ENCODE peak calls at places on chromosomes 16 and 17, in ten cellular contexts. L is Panc1, S is mammary epithelial cell, T is heart left ventricle, V is fibroblast of lung, Y is lower lobe of right lung, A is cardiac muscle cell, R is adrenal gland, D is LNCaP clone FGC, X is HCT116. C is an unnamed sample.

GRCh38 chr17:81120149-81120484 is 45.2 kb upstream of the PVALEF start:
- DNase-seq in Y (no peak), R (peak), S (no peak), V (no peak), T (no peak), L (no peak), A (no peak), D (peak), X (no peak), C (no peak)

GRCh38 chr17:31015639-31016038 is 44.8 kb downstream of the RNF135 start:
- DNase-seq in L (no peak), R (no peak), T (no peak), X (no peak), Y (no peak), V (no peak), D (no peak), A (no peak), S (no peak), C (no peak)

GRCh38 chr16:85480727-85481101 is 132.4 kb upstream of the GSE1 start:
- DNase-seq in A (no peak), Y (no peak), V (no peak), T (no peak), R (no peak), S (no peak), D (no peak), X (no peak), L (no peak), C (no peak)

GRCh38 chr16:73196670-73197069 is 148.7 kb upstream of the ZFHX3 start:
- DNase-seq in A (peak), D (peak), S (peak), R (peak), T (peak), L (peak), Y (peak), X (peak), V (peak), C (no peak)

GRCh38 chr16:67447508-67448076 is 16.7 kb downstream of the HSD11B2 start:
- DNase-seq in D (no peak), A (no peak), L (no peak), Y (no peak), X (peak), R (peak), S (no peak), T (peak), V (no peak), C (peak)

GRCh38 chr17:9729735-9730420 is 61.5 kb downstream of the DHRS7C start:
- DNase-seq in L (no peak), V (peak), S (peak), D (no peak), Y (no peak), X (no peak), A (no peak), R (no peak), T (no peak), C (no peak)

GRCh38 chr16:67922221-67922620 is 9.4 kb downstream of the CTRL start:
- DNase-seq in V (no peak), D (no peak), X (no peak), R (no peak), T (no peak), A (no peak), Y (no peak), L (no peak), S (no peak), C (no peak)

GRCh38 chr17:36723459-36723858 is 122.1 kb downstream of the MRM1 start:
- DNase-seq in L (no peak), S (no peak), V (no peak), R (no peak), X (no peak), Y (no peak), T (no peak), D (no peak), A (no peak), C (no peak)

GRCh38 chr16:48003226-48003907 is 152.4 kb downstream of the ABCC12 start:
- DNase-seq in A (no peak), V (no peak), L (no peak), Y (no peak), T (no peak), X (no peak), R (no peak), D (no peak), S (peak), C (no peak)

GRCh38 chr17:35568561-35568960 is 7.9 kb upstream of the SLFN14 start:
- DNase-seq in L (no peak), R (peak), T (no peak), X (no peak), S (peak), V (peak), Y (no peak), D (no peak), A (no peak), C (no peak)

GRCh38 chr17:321386-321941 is 31.1 kb downstream of the RPH3AL start:
- DNase-seq in R (no peak), X (no peak), D (no peak), A (peak), V (no peak), S (no peak), Y (no peak), L (no peak), T (no peak), C (no peak)

GRCh38 chr16:29117631-29118030 is 132.8 kb downstream of the LAT start:
- DNase-seq in R (no peak), D (no peak), Y (no peak), L (no peak), V (no peak), T (no peak), A (no peak), X (no peak), S (no peak), C (no peak)

GRCh38 chr17:260031-260791 is 78.8 kb upstream of the DOC2B start:
- DNase-seq in D (no peak), S (no peak), R (peak), X (no peak), T (no peak), Y (peak), L (no peak), A (no peak), V (no peak), C (no peak)

GRCh38 chr17:1552911-1553310 is 9.7 kb downstream of the PITPNA start:
- DNase-seq in L (no peak), X (no peak), D (no peak), A (no peak), Y (peak), T (no peak), S (no peak), V (no peak), R (no peak), C (no peak)

GRCh38 chr16:49010396-49010795 is 271.2 kb downstream of the CBLN1 start:
- DNase-seq in D (no peak), L (no peak), A (no peak), V (peak), T (no peak), R (no peak), Y (no peak), S (no peak), X (no peak), C (no peak)

GRCh38 chr17:68277807-68278206 is 13.1 kb downstream of the SLC16A6 start:
- DNase-seq in S (no peak), D (no peak), V (no peak), A (no peak), L (no peak), R (no peak), Y (no peak), X (no peak), T (no peak), C (no peak)

GRCh38 chr16:48118841-48119240 is 37.0 kb downstream of the ABCC12 start:
- DNase-seq in Y (no peak), R (no peak), A (no peak), S (no peak), X (no peak), V (no peak), D (no peak), T (no peak), L (no peak), C (no peak)

GRCh38 chr17:43316522-43317142 is 82.2 kb upstream of the ARL4D start:
- DNase-seq in Y (no peak), L (no peak), T (no peak), A (peak), X (no peak), R (no peak), D (no peak), V (no peak), S (peak), C (no peak)

DNA sequence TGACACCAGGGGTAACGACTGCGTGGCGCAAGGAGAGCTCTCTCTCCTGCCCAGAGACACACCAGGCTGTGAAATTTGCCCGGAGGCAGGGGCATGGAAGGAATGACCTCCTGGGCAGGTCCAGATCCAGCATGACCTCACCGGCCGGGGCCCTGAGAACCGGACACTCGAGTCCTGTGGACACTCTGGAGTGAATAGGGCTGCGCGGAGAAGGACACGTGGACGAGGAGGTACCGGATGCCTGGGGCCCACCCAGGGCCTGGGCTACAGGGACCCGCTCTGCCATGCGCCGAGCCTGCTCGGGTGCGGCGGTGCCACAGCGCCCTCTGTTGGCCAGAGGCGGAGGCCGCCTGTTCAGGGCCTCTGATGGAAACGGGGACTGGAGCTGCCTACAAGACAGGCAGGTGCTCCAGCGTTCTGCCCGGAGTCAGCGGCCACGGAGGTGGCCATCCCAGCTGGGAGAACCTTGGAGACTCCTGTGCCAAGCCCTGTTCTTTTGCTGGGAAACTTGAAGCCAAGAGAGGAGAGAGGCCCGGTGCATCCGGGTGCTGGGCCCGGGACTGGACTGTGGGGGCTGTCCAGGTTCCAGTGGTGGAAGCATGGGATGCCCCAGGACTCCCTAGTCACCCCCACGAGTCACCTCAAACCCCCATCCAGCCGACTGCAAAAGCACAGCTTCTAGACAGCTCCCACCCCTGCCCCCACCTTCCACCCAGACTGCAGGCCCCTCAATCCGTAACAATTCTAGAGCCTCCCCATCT is 19.3 kb upstream of the NXPH3 start:
- DNase-seq in D (no peak), T (peak), S (peak), R (peak), A (peak), Y (peak), V (peak), X (peak), L (no peak), C (no peak)
- H3K4me3 ChIP-seq in D (no peak), T (no peak), S (no peak), R (no peak), A (no peak), Y (no peak), V (no peak), X (no peak), L (peak), C (no peak)

GRCh38 chr17:82967268-82968032 is 112.0 kb upstream of the METRNL start:
- DNase-seq in L (no peak), R (no peak), A (no peak), X (no peak), V (no peak), D (no peak), S (no peak), Y (no peak), T (no peak), C (no peak)
- TF ChIP-seq CTCF in L (no peak), R (no peak), A (no peak), X (no peak), V (no peak), D (no peak), S (no peak), Y (no peak), T (no peak), C (no peak)

DNA sequence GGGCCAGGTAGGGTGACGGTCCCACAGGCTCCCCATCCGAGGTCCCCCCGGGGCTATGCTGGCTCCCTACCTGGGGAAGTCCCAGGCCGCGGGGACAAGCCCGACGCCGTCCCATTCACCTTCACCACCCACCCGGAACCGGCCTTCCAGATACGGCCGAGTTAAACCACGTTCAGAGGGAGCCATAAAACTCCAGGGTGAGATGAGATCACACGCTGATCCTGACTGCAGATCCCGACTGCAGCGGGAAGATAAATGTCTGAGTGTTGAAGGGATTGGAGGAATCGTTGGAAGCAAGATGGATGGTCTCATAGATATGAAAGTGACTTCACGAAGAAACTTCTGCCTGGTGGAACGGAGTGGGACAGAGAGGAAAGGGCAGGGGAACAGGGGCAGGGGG is 13.6 kb upstream of the C1QTNF8 start:
- DNase-seq in D (no peak), R (no peak), T (no peak), V (no peak), L (no peak), Y (no peak), S (no peak), A (no peak), X (no peak), C (no peak)
- H3K4me3 ChIP-seq in D (no peak), R (no peak), T (no peak), V (no peak), L (no peak), Y (no peak), S (no peak), A (no peak), X (no peak), C (no peak)

DNA sequence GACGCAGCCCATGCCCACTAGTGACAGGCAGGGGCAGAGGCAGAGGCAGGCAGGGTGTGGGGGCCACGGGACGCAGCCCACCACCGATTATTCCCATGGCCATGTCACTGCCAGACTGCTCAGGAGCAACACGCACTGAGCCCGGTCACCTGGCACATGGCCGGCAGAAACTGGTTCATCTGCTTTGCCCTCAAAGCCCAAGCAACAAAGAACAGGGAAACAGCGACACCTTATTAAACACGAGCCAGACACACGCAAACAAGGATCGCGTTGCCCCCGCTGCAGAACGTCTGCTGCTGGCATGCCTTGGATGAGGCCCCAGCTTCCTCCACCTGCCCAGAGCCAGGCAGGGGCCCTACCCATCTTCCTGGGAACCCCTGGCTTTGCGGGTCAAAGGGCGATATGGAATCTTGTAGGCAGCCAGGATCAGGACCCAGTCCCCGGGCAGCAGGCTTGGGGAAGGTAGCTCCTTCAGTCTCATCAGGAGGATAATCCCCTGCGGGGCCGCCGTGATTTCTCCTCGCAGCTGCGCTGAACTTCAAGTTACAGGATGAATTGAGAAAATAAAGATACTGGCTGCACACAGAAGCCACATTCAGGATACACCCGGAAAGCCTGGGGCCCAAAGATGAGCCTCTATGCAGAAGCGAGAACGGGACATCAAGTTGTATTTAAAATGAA is 4.8 kb downstream of the TBC1D16 start:
- DNase-seq in A (no peak), V (no peak), T (no peak), R (no peak), D (peak), X (no peak), L (no peak), Y (peak), S (peak), C (no peak)
- TF ChIP-seq CTCF in A (no peak), V (no peak), T (no peak), R (no peak), D (peak), X (no peak), L (no peak), Y (no peak), S (no peak), C (no peak)

GRCh38 chr16:3881499-3881995 is 1.0 kb upstream of the CREBBP start:
- DNase-seq in S (peak), V (no peak), R (peak), T (no peak), X (no peak), L (no peak), D (no peak), A (no peak), Y (no peak), C (no peak)
- H3K4me3 ChIP-seq in S (peak), V (no peak), R (no peak), T (peak), X (peak), L (peak), D (peak), A (peak), Y (peak), C (peak)

GRCh38 chr17:76451480-76451879 is 1.5 kb downstream of the UBE2O start:
- DNase-seq in X (no peak), T (no peak), R (no peak), L (no peak), S (no peak), V (no peak), D (no peak), A (no peak), Y (no peak), C (no peak)
- TF ChIP-seq CTCF in X (no peak), T (no peak), R (no peak), L (no peak), S (no peak), V (no peak), D (no peak), A (no peak), Y (no peak), C (no peak)

GRCh38 chr17:48562934-48563333 is 15.2 kb downstream of the HOXB4 start:
- DNase-seq in Y (no peak), L (no peak), T (no peak), S (no peak), X (no peak), A (no peak), R (no peak), V (no peak), D (no peak), C (no peak)

GRCh38 chr17:48563385-48563838 is 14.7 kb downstream of the HOXB4 start:
- DNase-seq in T (no peak), X (no peak), A (no peak), V (peak), L (no peak), R (no peak), Y (no peak), D (no peak), S (peak), C (no peak)

GRCh38 chr17:48565024-48565558 is 13.1 kb downstream of the HOXB4 start:
- DNase-seq in R (no peak), D (no peak), L (no peak), X (no peak), A (no peak), V (peak), T (no peak), S (no peak), Y (no peak), C (no peak)

GRCh38 chr17:48564200-48565023 is 13.7 kb downstream of the HOXB4 start:
- DNase-seq in R (no peak), D (no peak), X (no peak), T (no peak), V (peak), S (peak), L (no peak), Y (no peak), A (no peak), C (no peak)

DNA sequence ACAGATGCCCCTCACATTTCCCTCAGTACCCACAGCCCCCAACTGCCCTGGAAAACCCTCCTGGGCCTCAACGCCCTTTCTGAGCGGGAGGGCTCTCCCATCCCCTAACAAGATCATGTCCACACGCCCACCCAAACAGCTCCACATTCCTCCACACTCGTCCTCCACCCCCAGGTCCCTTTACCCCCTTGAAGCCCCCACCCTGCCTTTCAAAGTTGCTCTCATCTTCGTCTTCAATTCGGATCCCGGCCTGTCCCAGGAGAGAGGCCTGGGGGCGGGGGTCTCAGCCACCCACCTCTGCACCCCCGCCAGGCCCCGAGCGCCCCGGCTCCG is 14.3 kb downstream of the HOXB4 start:
- DNase-seq in D (no peak), T (no peak), A (no peak), V (no peak), X (no peak), L (no peak), R (no peak), S (no peak), Y (no peak), C (no peak)
- H3K4me3 ChIP-seq in D (no peak), T (peak), A (peak), V (peak), X (no peak), L (peak), R (no peak), S (no peak), Y (peak), C (peak)

DNA sequence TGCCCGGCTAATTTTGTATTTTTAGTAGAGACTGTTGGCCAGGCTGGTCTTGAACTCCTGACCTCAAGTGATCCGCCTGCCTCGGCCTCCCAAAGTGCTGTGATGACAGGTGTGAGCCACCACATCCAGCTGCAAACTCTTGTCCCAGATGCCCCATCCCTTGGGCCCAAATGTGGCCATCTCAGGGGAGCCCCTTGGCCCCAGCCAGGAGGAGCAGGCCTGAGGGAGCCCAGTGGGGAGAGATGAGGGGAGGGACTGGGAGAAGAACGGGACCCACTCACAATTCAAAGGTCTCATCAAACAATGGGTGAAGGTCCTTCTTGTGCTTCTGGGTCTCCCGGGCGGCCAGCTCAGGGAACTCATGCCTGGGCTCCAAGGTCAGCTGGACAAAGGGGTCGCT is 14.5 kb downstream of the UNC13D start:
- DNase-seq in A (no peak), L (no peak), R (no peak), X (no peak), T (no peak), D (no peak), Y (no peak), S (no peak), V (no peak), C (no peak)
- TF ChIP-seq CTCF in A (no peak), L (no peak), R (no peak), X (no peak), T (no peak), D (no peak), Y (no peak), S (no peak), V (no peak), C (no peak)

DNA sequence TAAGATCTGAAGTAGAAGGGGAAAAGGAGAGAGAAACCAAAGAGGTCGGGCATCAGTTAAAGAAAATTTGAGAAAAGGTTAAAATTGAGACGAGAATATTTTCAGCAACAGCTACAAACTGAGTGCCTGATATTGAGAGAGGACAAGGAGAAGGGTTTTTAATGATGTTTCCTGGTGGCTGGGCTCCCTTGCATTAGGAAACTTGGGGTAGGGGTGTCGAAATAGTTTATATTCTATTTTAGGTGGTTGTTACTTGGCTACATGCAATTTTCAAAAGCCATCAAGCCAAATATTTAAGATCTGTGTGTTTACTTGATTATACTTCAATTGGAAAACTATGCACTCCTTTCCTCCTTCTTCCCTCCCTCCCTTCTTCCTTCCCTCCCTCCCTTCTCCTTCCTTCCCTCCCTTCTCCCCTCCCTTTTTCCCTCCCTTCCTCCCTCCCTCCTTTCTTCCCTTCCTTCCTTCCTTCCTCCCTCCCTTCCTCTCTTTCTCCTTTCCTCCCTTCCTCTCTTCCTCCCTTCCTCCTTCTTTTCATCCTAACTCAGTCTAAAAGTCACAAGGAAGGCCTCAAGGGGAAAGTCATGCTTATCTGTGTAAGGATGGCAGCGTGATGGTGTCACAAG is 1.8 kb upstream of the APOH start:
- DNase-seq in A (no peak), V (no peak), D (no peak), S (no peak), L (no peak), Y (no peak), R (no peak), X (no peak), T (no peak), C (no peak)
- H3K4me3 ChIP-seq in A (no peak), V (no peak), D (no peak), S (no peak), L (no peak), Y (no peak), R (no peak), X (no peak), T (no peak), C (no peak)

C was measured in AG04450.